ENCODE peak calls at places on chromosome 22, in eight cellular contexts. U is RWPE1, X is mucosa of descending colon, H is right lobe of liver, K is T1000, F is fibroblast of the aortic adventitia, V is pancreas, B is memory B cell. O is an unnamed sample.

GRCh38 chr22:50039669-50040458 is 18.2 kb downstream of the TTLL8 start:
- DNase-seq in U (no peak), X (peak), H (no peak), K (no peak), F (no peak), V (no peak), B (no peak), O (no peak)

GRCh38 chr22:30943368-30943767 is 25.2 kb downstream of the MORC2 start:
- DNase-seq in U (no peak), X (peak), H (no peak), K (no peak), F (no peak), V (no peak), B (no peak), O (no peak)

GRCh38 chr22:39003165-39003638 is 10.9 kb upstream of the APOBEC3C start:
- DNase-seq in U (peak), X (peak), H (peak), K (peak), F (peak), V (peak), B (peak), O (peak)

GRCh38 chr22:24510694-24511625 is 15.8 kb downstream of the UPB1 start:
- DNase-seq in U (no peak), X (no peak), H (peak), K (no peak), F (peak), V (peak), B (no peak), O (peak)

GRCh38 chr22:32836286-32836859 is 34.9 kb downstream of the TIMP3 start:
- DNase-seq in U (peak), X (no peak), H (no peak), K (no peak), F (peak), V (no peak), B (no peak), O (no peak)

GRCh38 chr22:25682071-25682470 is 59.9 kb upstream of the MYO18B start:
- DNase-seq in U (no peak), X (no peak), H (no peak), K (no peak), F (no peak), V (no peak), B (no peak), O (no peak)

GRCh38 chr22:36411589-36412258 is 24.0 kb upstream of the MYH9 start:
- DNase-seq in U (no peak), X (no peak), H (no peak), K (no peak), F (no peak), V (peak), B (no peak), O (no peak)

GRCh38 chr22:41565403-41566054 is 4.7 kb downstream of the CSDC2 start:
- DNase-seq in U (peak), X (no peak), H (no peak), K (peak), F (peak), V (no peak), B (no peak), O (no peak)

GRCh38 chr22:27074016-27074415 is 416.6 kb downstream of the MIAT start:
- DNase-seq in U (no peak), X (no peak), H (no peak), K (no peak), F (no peak), V (no peak), B (no peak), O (no peak)

GRCh38 chr22:25475554-25476022 is 88.9 kb upstream of the GRK3 start:
- DNase-seq in U (no peak), X (no peak), H (no peak), K (no peak), F (peak), V (no peak), B (no peak), O (no peak)

GRCh38 chr22:43529954-43530863 is 118.4 kb downstream of the MPPED1 start:
- DNase-seq in U (peak), X (no peak), H (no peak), K (no peak), F (no peak), V (no peak), B (no peak), O (no peak)

GRCh38 chr22:46557736-46558480 is 20.5 kb upstream of the CELSR1 start:
- DNase-seq in U (no peak), X (peak), H (peak), K (no peak), F (no peak), V (peak), B (no peak), O (no peak)

GRCh38 chr22:28978158-28978557 is 83.5 kb downstream of the C22orf31 start:
- DNase-seq in U (peak), X (no peak), H (no peak), K (no peak), F (peak), V (no peak), B (no peak), O (no peak)

GRCh38 chr22:21832291-21833290 is 34.9 kb downstream of the MAPK1 start:
- DNase-seq in U (no peak), X (no peak), H (no peak), K (no peak), F (peak), V (no peak), B (no peak), O (no peak)

O was measured in HL-60.